ENCODE peak calls at places on chromosomes 6 and 20, in five cellular contexts. G, K, Y, Q and E are unnamed samples.

GRCh38 chr6:127518212-127518709 is 874 bp downstream of the MTCL3 start:
- DNase-seq in G (peak), K (no peak), Y (no peak), Q (no peak), E (no peak)

GRCh38 chr20:42945595-42945994 is 244.1 kb downstream of the PTPRT start:
- DNase-seq in G (no peak), K (no peak), Y (peak), Q (no peak), E (no peak)

GRCh38 chr6:139029470-139030210 is 1.1 kb downstream of the ABRACL start:
- DNase-seq in G (peak), K (peak), Y (peak), Q (peak), E (no peak)

GRCh38 chr20:7744411-7744810 is 195.8 kb downstream of the HAO1 start:
- DNase-seq in G (peak), K (peak), Y (no peak), Q (peak), E (no peak)

GRCh38 chr6:144330588-144330987 is 45.5 kb downstream of the UTRN start:
- DNase-seq in G (no peak), K (peak), Y (no peak), Q (no peak), E (no peak)

GRCh38 chr6:79149884-79150283 is 71.8 kb upstream of the PHIP start:
- DNase-seq in G (no peak), K (no peak), Y (no peak), Q (no peak), E (no peak)

GRCh38 chr6:170393807-170394399 is 87.3 kb downstream of the FAM120B start:
- DNase-seq in G (peak), K (no peak), Y (no peak), Q (no peak), E (no peak)

GRCh38 chr6:105994522-105995402 is 91.4 kb upstream of the PRDM1 start:
- DNase-seq in G (peak), K (peak), Y (no peak), Q (peak), E (peak)

GRCh38 chr6:90870561-90870960 is 283.7 kb upstream of the MAP3K7 start:
- DNase-seq in G (peak), K (peak), Y (no peak), Q (no peak), E (no peak)

GRCh38 chr20:8756410-8756809 is 312.5 kb upstream of the PLCB4 start:
- DNase-seq in G (peak), K (peak), Y (no peak), Q (peak), E (no peak)

GRCh38 chr6:145313041-145313855 is 422.1 kb downstream of the EPM2A start:
- DNase-seq in G (no peak), K (no peak), Y (no peak), Q (no peak), E (no peak)

GRCh38 chr6:39791311-39791710 is 865 bp upstream of the DAAM2 start:
- DNase-seq in G (no peak), K (no peak), Y (no peak), Q (peak), E (no peak)

GRCh38 chr6:11218827-11219826 is 13.3 kb downstream of the NEDD9 start:
- DNase-seq in G (peak), K (no peak), Y (no peak), Q (peak), E (no peak)

GRCh38 chr6:11718031-11718430 is 60.6 kb downstream of the ADTRP start:
- DNase-seq in G (no peak), K (no peak), Y (no peak), Q (no peak), E (no peak)

GRCh38 chr20:51767867-51768758 is at the start of gene ATP9A:
- DNase-seq in G (peak), K (peak), Y (no peak), Q (peak), E (no peak)

GRCh38 chr6:87731818-87732661 is 30.0 kb upstream of the AKIRIN2 start:
- DNase-seq in G (peak), K (peak), Y (peak), Q (peak), E (peak)

GRCh38 chr20:10171864-10172751 is 46.5 kb upstream of the SNAP25 start:
- DNase-seq in G (peak), K (peak), Y (no peak), Q (peak), E (peak)

GRCh38 chr6:160510199-160510598 is 153.9 kb downstream of the LPA start:
- DNase-seq in G (peak), K (peak), Y (no peak), Q (peak), E (no peak)

GRCh38 chr6:129269076-129269475 is 386.1 kb downstream of the LAMA2 start:
- DNase-seq in G (peak), K (no peak), Y (no peak), Q (no peak), E (no peak)

GRCh38 chr6:93210908-93211307 is 208.5 kb downstream of the EPHA7 start:
- DNase-seq in G (no peak), K (no peak), Y (no peak), Q (no peak), E (no peak)

GRCh38 chr6:7214400-7214940 is 98.5 kb downstream of the SSR1 start:
- DNase-seq in G (no peak), K (no peak), Y (no peak), Q (no peak), E (no peak)

GRCh38 chr6:126127662-126128061 is 141.3 kb downstream of the TRMT11 start:
- DNase-seq in G (no peak), K (no peak), Y (no peak), Q (no peak), E (no peak)

GRCh38 chr20:57849126-57849867 is 139.5 kb upstream of the PMEPA1 start:
- DNase-seq in G (peak), K (no peak), Y (peak), Q (peak), E (no peak)

GRCh38 chr20:32075534-32075933 is 23.5 kb downstream of the HCK start:
- DNase-seq in G (no peak), K (no peak), Y (no peak), Q (no peak), E (no peak)

GRCh38 chr20:17993546-17993945 is 24.7 kb downstream of the MGME1 start:
- DNase-seq in G (no peak), K (no peak), Y (no peak), Q (no peak), E (no peak)

DNA sequence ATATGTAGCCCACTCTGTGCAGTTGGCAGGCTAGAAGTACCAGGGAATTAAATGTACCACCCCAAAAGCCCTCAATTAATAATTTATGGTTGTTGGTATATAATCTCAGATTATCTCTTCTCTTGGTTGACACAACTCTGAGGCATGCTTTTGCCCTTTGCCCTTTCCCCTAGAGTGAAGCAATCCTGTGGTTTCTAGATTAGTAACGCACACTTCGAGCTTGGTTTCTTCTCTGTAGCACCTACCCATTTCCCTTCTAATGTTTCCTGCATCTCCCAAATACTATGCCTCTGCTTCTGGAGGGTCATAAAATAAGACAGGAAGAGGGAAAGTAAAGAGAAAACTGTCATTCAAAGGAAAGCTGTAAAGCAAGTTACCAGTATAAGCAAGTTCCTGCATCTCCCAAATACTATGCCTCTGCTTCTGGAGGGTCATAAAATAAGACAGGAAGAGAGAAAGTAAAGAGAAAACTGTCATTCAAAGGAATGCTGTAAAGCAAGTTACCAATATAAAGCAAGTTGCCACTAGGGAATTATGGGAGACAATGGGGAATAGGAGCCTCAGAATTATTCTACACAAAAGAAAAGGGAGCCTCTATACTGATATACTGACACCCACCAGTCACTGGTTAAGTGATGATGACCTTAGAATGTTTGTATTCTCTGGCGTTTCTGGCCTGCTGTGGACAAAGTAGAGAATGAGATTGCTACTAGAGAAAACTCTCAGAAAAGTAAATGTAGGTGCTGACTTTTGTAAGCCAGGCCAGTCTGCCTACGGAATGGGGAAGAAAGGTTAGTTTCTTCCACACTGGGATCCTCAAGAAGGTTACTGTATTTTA is 862.6 kb upstream of the MAN1A1 start:
- DNase-seq in G (peak), K (peak), Y (no peak), Q (peak), E (no peak)
- H3K4me3 ChIP-seq in G (no peak), K (no peak), Y (no peak), Q (no peak), E (no peak)

DNA sequence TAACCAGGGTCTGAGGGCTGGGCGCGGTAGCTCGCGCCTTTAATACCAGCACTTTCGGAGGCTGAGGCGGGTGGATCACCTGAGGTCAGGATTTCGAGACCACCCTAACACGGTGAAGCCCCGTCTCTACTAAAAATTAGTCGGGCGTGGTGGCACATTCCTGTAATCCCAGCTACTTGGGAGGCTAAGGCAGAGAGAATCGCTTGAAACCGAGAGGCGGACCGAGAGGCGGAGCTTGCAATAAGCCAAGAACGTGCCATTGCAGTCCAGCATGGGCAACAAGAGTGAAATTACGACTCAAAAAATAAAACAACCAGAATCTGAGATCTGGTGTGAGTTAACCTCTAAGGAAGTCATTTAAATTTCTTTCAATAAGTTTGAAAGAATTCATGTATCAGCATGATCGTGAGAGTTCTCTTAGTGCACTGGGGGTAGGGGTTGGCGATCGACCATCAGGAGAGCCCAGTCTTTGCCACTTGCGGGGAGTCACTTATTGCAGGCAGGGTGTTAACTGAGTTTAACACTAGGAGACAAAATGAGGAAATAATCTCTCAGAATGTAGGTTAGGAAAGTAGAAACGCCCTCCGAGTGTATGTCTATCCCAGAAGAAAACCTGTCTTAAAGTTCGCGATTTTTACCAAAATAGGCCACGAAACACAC is 206.5 kb upstream of the ZNF184 start:
- DNase-seq in G (no peak), K (peak), Y (no peak), Q (peak), E (no peak)
- H3K4me3 ChIP-seq in G (no peak), K (peak), Y (no peak), Q (peak), E (peak)

GRCh38 chr20:20744170-20744725 is 31.8 kb upstream of the RALGAPA2 start:
- DNase-seq in G (no peak), K (no peak), Y (no peak), Q (no peak), E (no peak)
- H3K4me3 ChIP-seq in G (no peak), K (no peak), Y (peak), Q (no peak), E (no peak)

GRCh38 chr6:54138795-54139194 is 27.6 kb downstream of the MLIP start:
- DNase-seq in G (no peak), K (no peak), Y (no peak), Q (no peak), E (no peak)

GRCh38 chr6:54133186-54133585 is 21.9 kb downstream of the MLIP start:
- DNase-seq in G (no peak), K (no peak), Y (no peak), Q (no peak), E (no peak)

GRCh38 chr6:54132587-54132986 is 21.3 kb downstream of the MLIP start:
- DNase-seq in G (no peak), K (no peak), Y (no peak), Q (no peak), E (no peak)

GRCh38 chr6:54134934-54135333 is 23.7 kb downstream of the MLIP start:
- DNase-seq in G (no peak), K (no peak), Y (no peak), Q (no peak), E (no peak)

GRCh38 chr6:54135665-54136370 is 24.6 kb downstream of the MLIP start:
- DNase-seq in G (peak), K (peak), Y (no peak), Q (peak), E (no peak)
- H3K4me3 ChIP-seq in G (no peak), K (no peak), Y (no peak), Q (no peak), E (no peak)

DNA sequence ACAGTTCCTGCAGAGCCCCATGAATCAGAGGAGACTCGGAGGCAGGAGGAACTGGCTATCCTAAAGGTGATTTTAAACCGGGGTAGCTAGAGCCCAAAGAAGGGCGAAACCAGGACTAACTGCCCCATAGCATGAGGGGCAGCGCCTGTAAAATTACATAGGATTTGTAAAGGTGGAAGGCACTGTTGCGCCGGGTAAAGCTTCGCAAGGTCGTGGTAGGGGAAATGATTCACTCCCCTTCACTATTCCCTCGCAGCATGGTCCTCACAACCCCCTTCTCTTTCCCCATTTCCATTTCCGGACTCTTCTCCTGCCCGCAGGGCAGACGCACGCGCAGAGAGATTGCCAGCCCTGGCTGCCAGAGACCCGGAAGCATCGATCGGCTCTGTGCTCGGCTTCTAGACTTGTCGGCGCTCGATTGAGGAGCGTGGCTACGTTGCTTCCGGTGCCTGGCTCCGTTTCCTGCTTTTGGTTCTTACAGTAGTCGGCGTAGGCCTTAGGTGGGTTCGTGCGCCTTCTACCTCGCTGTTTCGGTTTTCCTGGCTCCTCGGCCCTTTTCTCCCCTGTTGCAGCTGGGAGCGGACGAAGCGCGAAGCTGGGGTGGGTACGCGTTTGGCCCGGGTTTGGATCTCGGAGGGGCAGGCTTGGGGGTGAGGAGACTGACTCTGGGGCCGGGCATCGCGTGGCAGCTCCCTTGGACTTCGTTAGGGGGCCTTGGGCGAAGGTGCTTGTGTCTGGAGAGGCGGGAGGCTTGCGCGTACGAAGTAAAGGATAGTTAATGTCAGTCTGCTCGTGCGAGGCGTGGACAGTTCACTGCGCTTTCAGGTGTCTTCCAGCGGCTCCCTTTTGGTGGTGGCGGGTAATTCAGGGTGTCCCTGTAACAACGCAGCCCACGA is at the start of gene SNRPB2:
- DNase-seq in G (peak), K (peak), Y (peak), Q (peak), E (peak)
- H3K4me3 ChIP-seq in G (peak), K (peak), Y (peak), Q (peak), E (peak)

DNA sequence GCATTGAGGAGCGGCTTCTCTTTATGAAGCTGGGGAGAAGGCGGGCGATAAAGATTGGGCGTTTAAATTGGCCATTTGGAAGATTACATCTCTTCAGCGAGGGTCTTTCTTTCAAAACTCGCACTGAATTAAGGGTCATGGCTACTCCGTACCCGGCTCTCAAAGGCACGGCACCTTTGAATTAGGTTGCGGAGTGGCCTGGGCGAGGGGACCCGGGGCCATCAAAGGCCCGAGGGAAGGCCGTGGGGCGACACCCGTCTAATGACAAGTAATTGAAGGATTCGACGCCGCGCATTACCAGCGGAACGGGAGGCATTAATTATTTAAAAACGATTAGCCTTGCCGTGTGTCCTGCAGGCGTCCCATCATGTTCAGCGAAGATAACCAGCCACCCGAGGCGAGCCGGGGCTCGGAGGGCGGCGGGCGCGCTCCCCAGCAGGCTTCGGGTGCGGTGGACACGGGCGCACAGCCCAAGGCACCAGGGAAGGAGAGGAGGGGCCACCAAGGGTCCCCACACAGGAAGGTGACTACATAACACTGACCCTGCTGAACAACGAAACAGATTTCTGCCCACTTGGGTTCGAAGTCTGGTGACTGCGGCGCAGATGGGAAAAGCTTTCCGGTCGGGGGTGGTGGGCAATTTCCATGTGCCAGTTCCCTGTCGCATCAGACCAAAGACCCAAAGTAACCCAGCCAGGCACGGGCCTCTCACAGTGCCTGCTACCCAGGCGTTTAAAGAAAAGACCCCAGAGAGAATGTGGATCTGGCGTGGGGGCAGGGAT is 7.4 kb downstream of the FOXA2 start:
- DNase-seq in G (no peak), K (no peak), Y (no peak), Q (no peak), E (no peak)
- H3K4me3 ChIP-seq in G (no peak), K (no peak), Y (no peak), Q (no peak), E (no peak)

DNA sequence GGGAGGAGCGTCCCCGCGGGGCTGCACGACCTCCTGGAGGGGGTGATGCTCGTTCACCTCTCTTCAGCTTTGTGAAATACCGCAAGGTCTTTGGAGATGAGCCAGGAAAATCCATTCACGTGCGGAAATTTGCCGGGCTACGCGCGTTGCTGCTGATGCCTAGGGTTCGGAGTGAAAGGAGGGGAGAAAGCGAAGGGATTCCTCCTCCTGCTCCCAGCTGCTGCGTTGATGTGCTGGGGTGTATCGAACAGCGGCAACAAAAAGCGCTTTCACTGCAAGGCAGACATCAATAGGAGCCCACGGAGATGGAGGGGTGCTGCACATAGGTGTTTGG is 391 bp upstream of the B3GAT2 start:
- DNase-seq in G (peak), K (no peak), Y (no peak), Q (peak), E (no peak)
- H3K4me3 ChIP-seq in G (peak), K (no peak), Y (peak), Q (peak), E (no peak)

GRCh38 chr6:27471365-27472115 is 1.4 kb downstream of the ZNF184 start:
- DNase-seq in G (no peak), K (no peak), Y (no peak), Q (no peak), E (no peak)
- H3K4me3 ChIP-seq in G (peak), K (peak), Y (peak), Q (peak), E (peak)

GRCh38 chr6:45611502-45611901 is 233.8 kb upstream of the SUPT3H start:
- DNase-seq in G (no peak), K (no peak), Y (no peak), Q (no peak), E (no peak)

GRCh38 chr6:45616209-45616608 is 238.5 kb upstream of the SUPT3H start:
- DNase-seq in G (no peak), K (no peak), Y (no peak), Q (no peak), E (no peak)

GRCh38 chr6:45610832-45611231 is 233.1 kb upstream of the SUPT3H start:
- DNase-seq in G (no peak), K (no peak), Y (no peak), Q (no peak), E (no peak)

GRCh38 chr6:45614488-45615285 is 237.0 kb upstream of the SUPT3H start:
- DNase-seq in G (no peak), K (peak), Y (no peak), Q (no peak), E (no peak)

DNA sequence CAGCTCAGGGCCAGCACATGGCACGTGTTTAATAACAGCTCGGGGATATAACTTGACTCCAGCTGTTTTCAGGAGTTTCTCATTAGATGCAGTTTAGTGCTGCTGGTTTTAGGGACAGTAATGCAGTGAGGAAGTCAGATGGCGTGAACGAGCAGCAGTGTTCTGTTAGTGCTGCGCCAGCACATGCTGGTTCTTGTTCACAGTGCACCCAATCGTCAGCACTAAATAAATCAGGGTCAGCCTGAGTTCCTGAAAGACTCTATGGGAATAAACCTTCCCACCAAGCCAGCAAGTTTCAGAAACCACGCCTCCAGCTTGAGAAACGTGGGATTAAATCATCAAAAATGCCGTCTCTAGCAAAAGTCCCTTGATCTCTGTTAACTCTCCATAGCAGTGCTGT is 235.9 kb upstream of the SUPT3H start:
- DNase-seq in G (no peak), K (peak), Y (no peak), Q (peak), E (no peak)
- H3K4me3 ChIP-seq in G (no peak), K (no peak), Y (no peak), Q (no peak), E (no peak)